ENCODE peak calls at places on chromosomes 3 and 15, in seven cellular contexts. B is T-helper 1 cell, Q is AML-193, C is left ventricle myocardium inferior, U is activated T-cell treated with anti-CD3 and anti-CD28 coated beads for 1 hour, Z is putamen, X is iris pigment epithelial cell. W is an unnamed sample.

GRCh38 chr3:11635671-11636371 is 7.9 kb downstream of the VGLL4 start:
- DNase-seq in B (no peak), Q (no peak), C (no peak), U (no peak), Z (no peak), X (no peak), W (no peak)

GRCh38 chr3:181610083-181610972 is 101.4 kb upstream of the SOX2 start:
- DNase-seq in B (no peak), Q (no peak), C (no peak), U (no peak), Z (no peak), X (no peak), W (no peak)

GRCh38 chr15:73578036-73578435 is 55.2 kb downstream of the NPTN start:
- DNase-seq in B (no peak), Q (no peak), C (no peak), U (no peak), Z (no peak), X (no peak), W (no peak)

GRCh38 chr15:81163961-81164800 is 30.1 kb downstream of the CFAP161 start:
- DNase-seq in B (no peak), Q (no peak), C (no peak), U (no peak), Z (no peak), X (peak), W (no peak)

GRCh38 chr15:77515613-77516012 is 94.9 kb downstream of the HMG20A start:
- DNase-seq in B (no peak), Q (no peak), C (no peak), U (no peak), Z (no peak), X (no peak), W (no peak)

GRCh38 chr3:180744226-180744625 is 64.9 kb upstream of the CCDC39 start:
- DNase-seq in B (no peak), Q (no peak), C (no peak), U (no peak), Z (no peak), X (no peak), W (no peak)

GRCh38 chr3:143002083-143002712 is 828 bp downstream of the U2SURP start:
- DNase-seq in B (no peak), Q (peak), C (no peak), U (no peak), Z (no peak), X (peak), W (no peak)

GRCh38 chr3:40623567-40623966 is 98.8 kb downstream of the ZNF621 start:
- DNase-seq in B (no peak), Q (peak), C (no peak), U (no peak), Z (no peak), X (peak), W (no peak)

W was measured in T-helper 17 cell.